ENCODE peak calls at places on chromosome 1, in eight cellular contexts. R, Q, A, U, Z, D, K and Y are unnamed samples.
A peak's percentile ranks its signal among the peaks of the same experiment; 100 is the strongest.

GRCh38 chr1:164922585-164922984 is 363.6 kb downstream of the PBX1 start:
- DNase-seq in R (no peak), Q (no peak), A (no peak), U (no peak), Z (no peak), D (no peak), K (no peak), Y (no peak)

GRCh38 chr1:230674581-230674980 is 32.3 kb downstream of the COG2 start:
- DNase-seq in R (no peak), Q (no peak), A (no peak), U (no peak), Z (no peak), D (no peak), K (no peak), Y (no peak)

GRCh38 chr1:154832384-154832783 is 37.7 kb downstream of the KCNN3 start:
- DNase-seq in R (no peak), Q (no peak), A (no peak), U (no peak), Z (no peak), D (no peak), K (no peak), Y (no peak)

GRCh38 chr1:155079487-155080249 is 1.0 kb downstream of the EFNA3 start:
- DNase-seq in R (no peak), Q (no peak), A (peak; percentile 46), U (no peak), Z (no peak), D (no peak), K (no peak), Y (peak; percentile 40)

GRCh38 chr1:15957221-15958090 is 18.4 kb downstream of the ZBTB17 start:
- DNase-seq in R (no peak), Q (no peak), A (no peak), U (no peak), Z (no peak), D (no peak), K (no peak), Y (no peak)

GRCh38 chr1:171142081-171142450 is 43.0 kb upstream of the FMO2 start:
- DNase-seq in R (no peak), Q (peak; percentile 38), A (no peak), U (no peak), Z (peak; percentile 74), D (peak; percentile 67), K (no peak), Y (no peak)

GRCh38 chr1:8571200-8571984 is 246.0 kb downstream of the RERE start:
- DNase-seq in R (peak; percentile 3), Q (no peak), A (no peak), U (no peak), Z (peak; percentile 61), D (no peak), K (no peak), Y (peak; percentile 33)

GRCh38 chr1:77744576-77744975 is 15.1 kb downstream of the USP33 start:
- DNase-seq in R (no peak), Q (no peak), A (no peak), U (no peak), Z (no peak), D (no peak), K (no peak), Y (no peak)

GRCh38 chr1:51926171-51926812 is 47.8 kb upstream of the NRDC start:
- DNase-seq in R (peak; percentile 39), Q (peak; percentile 38), A (peak; percentile 4), U (no peak), Z (peak; percentile 66), D (no peak), K (no peak), Y (no peak)

GRCh38 chr1:165717918-165718515 is 19.7 kb upstream of the ALDH9A1 start:
- DNase-seq in R (peak; percentile 76), Q (peak; percentile 40), A (peak; percentile 18), U (peak; percentile 52), Z (peak; percentile 75), D (no peak), K (peak; percentile 11), Y (peak; percentile 70)

GRCh38 chr1:208835781-208836180 is 591.6 kb upstream of the PLXNA2 start:
- DNase-seq in R (no peak), Q (no peak), A (no peak), U (no peak), Z (no peak), D (no peak), K (no peak), Y (no peak)

GRCh38 chr1:19347538-19348177 is 35.5 kb downstream of the SLC66A1 start:
- DNase-seq in R (peak; percentile 57), Q (no peak), A (no peak), U (no peak), Z (no peak), D (no peak), K (no peak), Y (peak; percentile 39)

GRCh38 chr1:57422271-57423134 is 1.4 kb downstream of the DAB1 start:
- DNase-seq in R (no peak), Q (no peak), A (no peak), U (no peak), Z (peak; percentile 31), D (no peak), K (no peak), Y (peak; percentile 65)

GRCh38 chr1:211517006-211517405 is 25.0 kb upstream of the RD3 start:
- DNase-seq in R (peak; percentile 42), Q (no peak), A (no peak), U (no peak), Z (no peak), D (no peak), K (no peak), Y (peak; percentile 79)

GRCh38 chr1:93616996-93617669 is 64.5 kb downstream of the BCAR3 start:
- DNase-seq in R (no peak), Q (no peak), A (no peak), U (no peak), Z (no peak), D (no peak), K (no peak), Y (no peak)

GRCh38 chr1:69305621-69306020 is 262.1 kb upstream of the LRRC7 start:
- DNase-seq in R (peak; percentile 23), Q (no peak), A (no peak), U (no peak), Z (no peak), D (no peak), K (no peak), Y (no peak)

GRCh38 chr1:29753771-29754607 is 517.7 kb downstream of the PTPRU start:
- DNase-seq in R (no peak), Q (no peak), A (no peak), U (peak; percentile 36), Z (no peak), D (no peak), K (no peak), Y (no peak)

GRCh38 chr1:81470250-81470649 is 330.5 kb upstream of the ADGRL2 start:
- DNase-seq in R (peak; percentile 16), Q (no peak), A (no peak), U (no peak), Z (no peak), D (no peak), K (no peak), Y (no peak)

GRCh38 chr1:202642212-202642611 is 68.0 kb downstream of the SYT2 start:
- DNase-seq in R (no peak), Q (no peak), A (no peak), U (no peak), Z (no peak), D (no peak), K (no peak), Y (no peak)

GRCh38 chr1:236922190-236922589 is 82.1 kb downstream of the MT1HL1 start:
- DNase-seq in R (no peak), Q (no peak), A (no peak), U (no peak), Z (no peak), D (no peak), K (no peak), Y (no peak)

GRCh38 chr1:36411674-36412648 is 14.3 kb upstream of the LSM10 start:
- DNase-seq in R (peak; percentile 29), Q (no peak), A (peak; percentile 83), U (peak; percentile 74), Z (peak; percentile 39), D (no peak), K (peak; percentile 17), Y (no peak)

GRCh38 chr1:183699643-183700160 is 46.6 kb upstream of the APOBEC4 start:
- DNase-seq in R (no peak), Q (no peak), A (no peak), U (no peak), Z (peak; percentile 78), D (no peak), K (no peak), Y (peak; percentile 58)

GRCh38 chr1:190478193-190479007 is 736 bp upstream of the BRINP3 start:
- DNase-seq in R (peak; percentile 49), Q (no peak), A (no peak), U (no peak), Z (peak; percentile 12), D (no peak), K (no peak), Y (peak; percentile 46)

GRCh38 chr1:53615101-53615500 is 123.9 kb downstream of the GLIS1 start:
- DNase-seq in R (no peak), Q (no peak), A (no peak), U (no peak), Z (no peak), D (no peak), K (no peak), Y (no peak)

GRCh38 chr1:158039380-158039779 is 45.9 kb downstream of the KIRREL1 start:
- DNase-seq in R (no peak), Q (no peak), A (no peak), U (no peak), Z (peak; percentile 28), D (no peak), K (no peak), Y (no peak)

GRCh38 chr1:1080122-1080753 is 6.1 kb upstream of the RNF223 start:
- DNase-seq in R (no peak), Q (peak; percentile 42), A (peak; percentile 49), U (no peak), Z (peak; percentile 11), D (no peak), K (no peak), Y (peak; percentile 75)

GRCh38 chr1:230798491-230798890 is 51.3 kb downstream of the CAPN9 start:
- DNase-seq in R (no peak), Q (no peak), A (no peak), U (no peak), Z (no peak), D (no peak), K (no peak), Y (no peak)

GRCh38 chr1:118753976-118754375 is 234.2 kb downstream of the TBX15 start:
- DNase-seq in R (no peak), Q (no peak), A (no peak), U (no peak), Z (no peak), D (no peak), K (no peak), Y (no peak)

GRCh38 chr1:205477759-205478247 is 22.0 kb upstream of the BLACAT1 start:
- DNase-seq in R (no peak), Q (peak; percentile 17), A (no peak), U (no peak), Z (peak; percentile 45), D (peak; percentile 28), K (no peak), Y (peak; percentile 53)

GRCh38 chr1:10724052-10724494 is 72.4 kb downstream of the CASZ1 start:
- DNase-seq in R (no peak), Q (peak; percentile 3), A (no peak), U (no peak), Z (peak; percentile 33), D (no peak), K (no peak), Y (peak; percentile 47)

GRCh38 chr1:10368194-10368593 is 30.7 kb upstream of the PGD start:
- DNase-seq in R (no peak), Q (no peak), A (no peak), U (no peak), Z (no peak), D (no peak), K (no peak), Y (no peak)

GRCh38 chr1:211336775-211337174 is 10.1 kb downstream of the TRAF5 start:
- DNase-seq in R (no peak), Q (no peak), A (no peak), U (no peak), Z (no peak), D (no peak), K (no peak), Y (no peak)

GRCh38 chr1:73327180-73327793 is 870.7 kb downstream of the LRRIQ3 start:
- DNase-seq in R (no peak), Q (no peak), A (no peak), U (no peak), Z (no peak), D (no peak), K (no peak), Y (no peak)

GRCh38 chr1:153349363-153350340 is 1.0 kb upstream of the PGLYRP4 start:
- DNase-seq in R (no peak), Q (no peak), A (no peak), U (peak; percentile 40), Z (no peak), D (no peak), K (no peak), Y (no peak)